ENCODE peak calls at places on chromosomes 13 and 19, in six cellular contexts. Z is ELF-1; M is NCI-H748 treated with DMSO at 0.1 percent for 48 hours; D is effector memory CD8-positive, alpha-beta T cell; R is kidney tubule cell; U is activated B cell treated with CpG ODN at 0.5 μM for 24 hours. E is an unnamed sample.
A peak's percentile ranks its signal among the peaks of the same experiment; 100 is the strongest.

GRCh38 chr19:4754248-4754647 is 30.6 kb upstream of the DPP9 start:
- DNase-seq in Z (no peak), M (no peak), D (no peak), R (no peak), U (no peak), E (no peak)

GRCh38 chr13:105937451-105937850 is 598.0 kb downstream of the EFNB2 start:
- DNase-seq in Z (peak; percentile 93), M (no peak), D (no peak), R (no peak), U (no peak), E (no peak)

GRCh38 chr13:109859216-109859835 is 72.9 kb upstream of the IRS2 start:
- DNase-seq in Z (no peak), M (no peak), D (no peak), R (peak; percentile 7), U (no peak), E (no peak)

GRCh38 chr19:1082165-1082927 is 12.8 kb downstream of the POLR2E start:
- DNase-seq in Z (peak; percentile 93), M (peak; percentile 90), D (peak; percentile 71), R (peak; percentile 89), U (no peak), E (no peak)

GRCh38 chr13:26307701-26308100 is 53.8 kb downstream of the CDK8 start:
- DNase-seq in Z (no peak), M (no peak), D (no peak), R (no peak), U (no peak), E (no peak)

GRCh38 chr19:31574251-31574973 is 225.2 kb upstream of the TSHZ3 start:
- DNase-seq in Z (no peak), M (no peak), D (no peak), R (no peak), U (no peak), E (no peak)

GRCh38 chr13:99658266-99658991 is 157.2 kb downstream of the TM9SF2 start:
- DNase-seq in Z (peak; percentile 68), M (peak; percentile 90), D (peak; percentile 28), R (peak; percentile 61), U (peak; percentile 27), E (peak; percentile 31)

GRCh38 chr13:20482818-20483217 is 42.8 kb downstream of the CRYL1 start:
- DNase-seq in Z (no peak), M (no peak), D (no peak), R (peak; percentile 16), U (no peak), E (no peak)

GRCh38 chr19:35592226-35592625 is 6.3 kb downstream of the PMIS2 start:
- DNase-seq in Z (peak; percentile 50), M (no peak), D (no peak), R (peak; percentile 54), U (no peak), E (no peak)

GRCh38 chr19:11197291-11198174 is at the start of gene KANK2:
- DNase-seq in Z (peak; percentile 87), M (peak; percentile 59), D (peak; percentile 70), R (peak; percentile 84), U (peak; percentile 83), E (no peak)

GRCh38 chr19:860481-861098 is 1.1 kb downstream of the CFD start:
- DNase-seq in Z (peak; percentile 58), M (peak; percentile 9), D (no peak), R (peak; percentile 75), U (peak; percentile 63), E (no peak)

GRCh38 chr13:109243311-109243951 is 543.0 kb downstream of the IRS2 start:
- DNase-seq in Z (peak; percentile 30), M (no peak), D (no peak), R (peak; percentile 97), U (no peak), E (peak; percentile 63)

GRCh38 chr13:44244288-44244687 is 129.3 kb upstream of the SERP2 start:
- DNase-seq in Z (peak; percentile 47), M (no peak), D (no peak), R (no peak), U (no peak), E (no peak)

GRCh38 chr19:19627716-19628498 is at the start of gene LPAR2:
- DNase-seq in Z (peak; percentile 66), M (peak; percentile 43), D (peak; percentile 65), R (peak; percentile 78), U (peak; percentile 81), E (no peak)

GRCh38 chr13:33244210-33244906 is 41.2 kb downstream of the STARD13 start:
- DNase-seq in Z (no peak), M (no peak), D (no peak), R (no peak), U (no peak), E (no peak)

GRCh38 chr19:17113127-17113785 is 37.7 kb downstream of the MYO9B start:
- DNase-seq in Z (no peak), M (no peak), D (no peak), R (no peak), U (no peak), E (no peak)

GRCh38 chr19:55882626-55883025 is 46.3 kb downstream of the NLRP4 start:
- DNase-seq in Z (no peak), M (no peak), D (no peak), R (no peak), U (no peak), E (no peak)

GRCh38 chr13:104737713-104738112 is 1671.5 kb upstream of the SLC10A2 start:
- DNase-seq in Z (no peak), M (no peak), D (no peak), R (no peak), U (no peak), E (no peak)

GRCh38 chr13:78192721-78193120 is 274.1 kb upstream of the EDNRB start:
- DNase-seq in Z (no peak), M (no peak), D (no peak), R (peak; percentile 82), U (no peak), E (peak; percentile 48)

GRCh38 chr19:44577566-44577874 is 35.8 kb upstream of the IGSF23 start:
- DNase-seq in Z (no peak), M (no peak), D (no peak), R (no peak), U (no peak), E (no peak)

GRCh38 chr13:42084722-42085121 is 36.3 kb downstream of the DGKH start:
- DNase-seq in Z (no peak), M (no peak), D (no peak), R (no peak), U (no peak), E (no peak)

GRCh38 chr19:33679696-33680095 is 57.9 kb downstream of the CHST8 start:
- DNase-seq in Z (no peak), M (no peak), D (no peak), R (no peak), U (no peak), E (no peak)

GRCh38 chr19:18771328-18772242 is 19.5 kb downstream of the COMP start:
- DNase-seq in Z (no peak), M (no peak), D (no peak), R (no peak), U (no peak), E (no peak)

GRCh38 chr19:17784201-17785008 is 10.5 kb upstream of the B3GNT3 start:
- DNase-seq in Z (peak; percentile 82), M (no peak), D (peak; percentile 73), R (peak; percentile 71), U (peak; percentile 62), E (no peak)

GRCh38 chr19:16376649-16377048 is 52.0 kb downstream of the KLF2 start:
- DNase-seq in Z (peak; percentile 47), M (no peak), D (no peak), R (no peak), U (no peak), E (no peak)

GRCh38 chr19:51002101-51002532 is 713 bp upstream of the KLK8 start:
- DNase-seq in Z (peak; percentile 92), M (no peak), D (no peak), R (no peak), U (no peak), E (no peak)

GRCh38 chr13:110310541-110311491 is 3.7 kb downstream of the COL4A2 start:
- DNase-seq in Z (no peak), M (no peak), D (no peak), R (no peak), U (no peak), E (no peak)

GRCh38 chr19:6735181-6735891 is 2.0 kb downstream of the GPR108 start:
- DNase-seq in Z (peak; percentile 44), M (no peak), D (no peak), R (peak; percentile 33), U (no peak), E (no peak)

GRCh38 chr19:6979341-6979740 is 41.9 kb downstream of the MBD3L2B start:
- DNase-seq in Z (no peak), M (no peak), D (no peak), R (no peak), U (no peak), E (no peak)

GRCh38 chr19:6577410-6578125 is 13.4 kb downstream of the CD70 start:
- DNase-seq in Z (no peak), M (no peak), D (no peak), R (no peak), U (peak; percentile 54), E (no peak)

GRCh38 chr13:43846496-43846895 is 33.0 kb downstream of the CCDC122 start:
- DNase-seq in Z (no peak), M (no peak), D (no peak), R (no peak), U (no peak), E (no peak)

GRCh38 chr19:33306853-33307792 is 4.8 kb upstream of the CEBPA start:
- DNase-seq in Z (no peak), M (no peak), D (no peak), R (no peak), U (no peak), E (no peak)

GRCh38 chr19:45467115-45467455 is 711 bp upstream of the FOSB start:
- DNase-seq in Z (no peak), M (peak; percentile 48), D (no peak), R (no peak), U (no peak), E (no peak)

GRCh38 chr19:7989071-7989575 is 16.3 kb downstream of the ELAVL1 start:
- DNase-seq in Z (no peak), M (no peak), D (no peak), R (peak; percentile 79), U (no peak), E (no peak)

GRCh38 chr13:29746167-29746677 is 104.2 kb downstream of the UBL3 start:
- DNase-seq in Z (no peak), M (peak; percentile 58), D (no peak), R (no peak), U (no peak), E (no peak)

GRCh38 chr19:55647732-55648656 is at the start of gene CCDC106:
- DNase-seq in Z (peak; percentile 72), M (peak; percentile 33), D (no peak), R (peak; percentile 60), U (peak; percentile 76), E (no peak)

GRCh38 chr13:38570706-38571105 is 116.2 kb upstream of the FREM2 start:
- DNase-seq in Z (no peak), M (no peak), D (no peak), R (no peak), U (no peak), E (no peak)

GRCh38 chr13:99012539-99012938 is 34.7 kb upstream of the DOCK9 start:
- DNase-seq in Z (no peak), M (no peak), D (no peak), R (peak; percentile 92), U (no peak), E (no peak)

E was measured in HS-5.